ENCODE peak calls at places on chromosomes 7 and 10, in five cellular contexts. K is naive thymus-derived CD4-positive, alpha-beta T cell; Q is A549; L is GM12878; B is left ventricle myocardium inferior. F is an unnamed sample.

GRCh38 chr7:41803569-41803968 is 100.7 kb upstream of the INHBA start:
- DNase-seq in L (no peak), K (no peak), Q (no peak), B (no peak), F (no peak)

GRCh38 chr10:112442063-112442462 is 4.7 kb downstream of the ZDHHC6 start:
- DNase-seq in K (no peak), Q (no peak), L (no peak), B (no peak), F (no peak)

GRCh38 chr7:137846588-137847417 is at the start of gene DGKI:
- DNase-seq in K (no peak), Q (no peak), B (no peak), L (no peak), F (peak)

GRCh38 chr10:88008866-88009470 is 145.5 kb downstream of the PTEN start:
- DNase-seq in K (no peak), B (no peak), L (no peak), Q (peak), F (no peak)

GRCh38 chr10:93652857-93653256 is 40.5 kb downstream of the PDE6C start:
- DNase-seq in B (no peak), K (no peak), L (no peak), Q (no peak), F (no peak)

GRCh38 chr7:123242467-123243097 is 42.8 kb upstream of the SLC13A1 start:
- DNase-seq in K (no peak), B (no peak), L (no peak), Q (no peak), F (no peak)

GRCh38 chr10:79093658-79094411 is 25.1 kb downstream of the ZMIZ1 start:
- DNase-seq in Q (no peak), B (no peak), L (peak), K (no peak), F (no peak)

GRCh38 chr7:106039486-106040060 is 72.5 kb downstream of the SYPL1 start:
- DNase-seq in Q (no peak), K (no peak), L (no peak), B (no peak), F (peak)

DNA sequence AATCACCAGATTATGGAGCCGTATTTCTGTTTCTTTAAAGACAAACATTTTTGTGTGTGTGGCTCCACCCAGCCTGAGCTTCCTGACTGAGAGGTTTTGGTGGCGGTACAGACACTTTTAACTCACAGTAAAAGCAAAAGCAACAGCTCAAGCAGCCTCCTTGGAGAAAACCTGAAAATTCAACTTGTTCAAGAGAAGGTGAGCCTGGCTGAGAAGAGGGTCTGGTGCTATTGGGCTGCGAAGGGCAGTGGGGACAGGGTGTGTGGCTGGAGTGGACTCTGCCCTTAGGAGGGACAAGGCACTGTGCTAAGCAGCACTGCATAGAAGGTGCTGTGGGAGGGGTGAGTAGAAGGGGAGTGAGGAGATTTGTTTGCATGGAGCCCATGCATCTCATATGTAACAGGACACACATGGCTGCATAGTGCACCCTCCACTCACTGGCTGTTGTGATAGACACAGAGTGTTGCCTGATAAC is at the start of gene GIMAP7:
- DNase-seq in Q (no peak), L (peak), K (peak), B (no peak), F (no peak)
- H3K27ac ChIP-seq in Q (no peak), L (peak), K (peak), B (peak), F (no peak)

DNA sequence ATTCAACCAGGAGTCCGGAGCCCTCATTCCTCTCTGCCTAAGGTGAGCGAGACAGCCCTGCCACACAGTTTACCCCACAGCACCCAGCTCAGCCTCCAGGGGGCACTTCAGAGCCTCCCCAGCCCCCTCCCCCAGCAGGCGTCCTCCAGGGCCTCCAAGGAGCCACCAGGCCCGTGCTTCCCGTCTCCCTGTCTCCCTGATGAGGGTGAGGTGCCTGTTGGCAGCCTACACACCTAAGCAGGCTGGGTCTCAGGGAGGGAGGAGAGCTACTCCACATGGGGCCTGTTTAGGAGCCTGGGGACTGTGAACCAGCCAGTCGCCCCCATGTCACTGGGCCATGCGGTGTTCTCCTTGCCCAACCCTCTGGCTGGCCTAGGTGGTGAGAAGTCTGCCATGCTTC is 28.9 kb upstream of the TRIM8 start:
- DNase-seq in B (peak), L (no peak), Q (no peak), K (no peak), F (no peak)
- H3K27ac ChIP-seq in B (peak), L (no peak), Q (no peak), K (no peak), F (no peak)

GRCh38 chr10:99958806-99959205 is 50.9 kb downstream of the DNMBP start:
- DNase-seq in K (no peak), L (no peak), Q (no peak), B (no peak), F (no peak)
- H3K27ac ChIP-seq in K (no peak), L (no peak), Q (no peak), B (peak), F (no peak)

GRCh38 chr7:129778770-129779601 is 167.5 kb downstream of the NRF1 start:
- DNase-seq in B (no peak), L (no peak), K (no peak), Q (peak), F (no peak)
- H3K27ac ChIP-seq in B (no peak), L (no peak), K (no peak), Q (peak), F (no peak)

GRCh38 chr10:48517482-48517881 is 87.4 kb downstream of the ARHGAP22 start:
- DNase-seq in B (no peak), L (no peak), K (no peak), Q (no peak), F (no peak)

GRCh38 chr10:48519731-48520506 is 85.0 kb downstream of the ARHGAP22 start:
- DNase-seq in K (no peak), B (no peak), Q (no peak), L (no peak), F (no peak)

GRCh38 chr10:48517911-48518321 is 87.0 kb downstream of the ARHGAP22 start:
- DNase-seq in L (no peak), Q (no peak), K (no peak), B (no peak), F (no peak)

GRCh38 chr10:48518926-48519730 is 85.7 kb downstream of the ARHGAP22 start:
- DNase-seq in B (no peak), Q (no peak), K (no peak), L (no peak), F (no peak)

GRCh38 chr10:48518412-48518811 is 86.5 kb downstream of the ARHGAP22 start:
- DNase-seq in L (no peak), B (no peak), Q (no peak), K (no peak), F (no peak)
- H3K27ac ChIP-seq in L (no peak), B (no peak), Q (no peak), K (no peak), F (no peak)

GRCh38 chr10:122492955-122493597 is 31.7 kb downstream of the HTRA1 start:
- DNase-seq in K (no peak), B (no peak), L (no peak), Q (no peak), F (peak)

GRCh38 chr10:122493761-122494160 is 32.4 kb downstream of the HTRA1 start:
- DNase-seq in Q (no peak), L (no peak), B (no peak), K (no peak), F (no peak)

GRCh38 chr10:122495406-122496340 is 34.3 kb downstream of the HTRA1 start:
- DNase-seq in K (no peak), B (no peak), Q (no peak), L (no peak), F (no peak)

GRCh38 chr10:122494833-122495232 is 33.5 kb downstream of the HTRA1 start:
- DNase-seq in B (no peak), Q (no peak), K (no peak), L (no peak), F (no peak)

DNA sequence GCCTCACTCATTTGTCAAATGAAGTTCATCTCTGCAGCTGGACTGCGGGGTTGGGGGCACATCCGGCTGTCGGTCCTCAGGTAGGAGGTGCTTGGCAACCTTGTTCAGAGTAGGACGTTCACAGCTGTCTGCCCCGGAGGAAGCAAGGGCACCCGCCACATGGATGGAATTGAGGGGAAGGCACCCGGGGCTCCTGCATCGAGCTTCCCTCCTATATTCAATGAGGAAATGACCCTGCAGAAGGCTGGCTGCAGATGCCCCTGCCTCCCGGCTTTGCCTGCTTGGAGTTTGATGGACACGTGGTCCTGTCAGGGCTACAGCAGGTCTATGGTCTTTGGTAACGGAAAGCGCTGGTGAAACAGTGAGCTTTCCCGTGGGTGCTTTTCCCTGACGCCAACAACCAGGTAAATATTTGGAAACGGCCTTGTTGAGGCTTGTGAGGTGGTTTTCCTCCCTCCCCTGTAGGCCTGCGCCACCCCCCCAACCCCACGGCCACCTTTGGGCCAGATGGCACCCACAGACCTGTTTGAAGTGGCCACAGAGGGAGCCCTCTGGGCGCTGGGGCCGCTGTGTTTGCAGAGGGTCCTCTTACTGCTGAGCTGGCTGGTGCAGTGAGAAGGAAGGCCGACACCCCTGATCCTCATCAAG is 32.9 kb downstream of the HTRA1 start:
- DNase-seq in B (no peak), L (no peak), K (no peak), Q (no peak), F (no peak)
- H3K27ac ChIP-seq in B (peak), L (no peak), K (no peak), Q (peak), F (no peak)

GRCh38 chr10:24811906-24812305 is 88.2 kb upstream of the ARHGAP21 start:
- DNase-seq in Q (no peak), L (no peak), K (no peak), B (peak), F (no peak)
- H3K27ac ChIP-seq in Q (peak), L (no peak), K (no peak), B (peak), F (no peak)

F was measured in ovary.